ENCODE peak calls at places on chromosomes 11 and 22, in eight cellular contexts. V is thoracic aorta; J is Panc1; E is aorta; C is activated CD8-positive, alpha-beta T cell treated with anti-CD3 and anti-CD28 coated beads for 36 hours; O is posterior vena cava; W is HEK293T; K is effector CD4-positive, alpha-beta T cell. Z is an unnamed sample.

GRCh38 chr11:85725510-85726258 is 39.7 kb upstream of the CCDC89 start:
- DNase-seq in V (no peak), J (no peak), E (no peak), C (no peak), O (no peak), W (no peak), K (no peak), Z (no peak)

GRCh38 chr11:67563354-67564114 is 20.1 kb upstream of the GSTP1 start:
- DNase-seq in V (peak), J (peak), E (peak), C (no peak), O (peak), W (no peak), K (no peak), Z (no peak)

GRCh38 chr11:78622666-78623065 is 48.0 kb upstream of the NARS2 start:
- DNase-seq in V (no peak), J (no peak), E (no peak), C (no peak), O (no peak), W (no peak), K (no peak), Z (no peak)

GRCh38 chr11:131884461-131885073 is 514.2 kb downstream of the NTM start:
- DNase-seq in V (no peak), J (no peak), E (no peak), C (no peak), O (no peak), W (no peak), K (no peak), Z (no peak)

GRCh38 chr22:41822289-41823057 is 10.4 kb upstream of the SREBF2 start:
- DNase-seq in V (no peak), J (peak), E (no peak), C (peak), O (no peak), W (peak), K (peak), Z (no peak)

GRCh38 chr11:102914238-102915043 is 39.7 kb upstream of the MMP12 start:
- DNase-seq in V (no peak), J (peak), E (no peak), C (peak), O (no peak), W (peak), K (no peak), Z (no peak)

GRCh38 chr11:131073167-131073566 is 156.9 kb upstream of the SNX19 start:
- DNase-seq in V (no peak), J (no peak), E (no peak), C (no peak), O (no peak), W (no peak), K (no peak), Z (no peak)

GRCh38 chr11:18310800-18311340 is 11.1 kb downstream of the HPS5 start:
- DNase-seq in V (no peak), J (no peak), E (no peak), C (no peak), O (no peak), W (no peak), K (no peak), Z (no peak)

GRCh38 chr11:45238724-45239123 is 47.4 kb downstream of the SYT13 start:
- DNase-seq in V (no peak), J (no peak), E (no peak), C (no peak), O (no peak), W (no peak), K (no peak), Z (no peak)

GRCh38 chr11:78354741-78355705 is 62.6 kb downstream of the GAB2 start:
- DNase-seq in V (no peak), J (no peak), E (no peak), C (no peak), O (no peak), W (peak), K (no peak), Z (no peak)

GRCh38 chr22:24434472-24435322 is 7.3 kb downstream of the ADORA2A start:
- DNase-seq in V (no peak), J (no peak), E (no peak), C (peak), O (peak), W (no peak), K (peak), Z (peak)

GRCh38 chr11:48107188-48107704 is 109.4 kb upstream of the OR4B1 start:
- DNase-seq in V (no peak), J (no peak), E (no peak), C (peak), O (no peak), W (no peak), K (no peak), Z (no peak)

GRCh38 chr11:68673991-68674390 is 10.4 kb upstream of the GAL start:
- DNase-seq in V (no peak), J (no peak), E (no peak), C (no peak), O (peak), W (no peak), K (no peak), Z (no peak)

GRCh38 chr11:66015094-66015881 is 3.5 kb downstream of the CST6 start:
- DNase-seq in V (peak), J (no peak), E (peak), C (no peak), O (peak), W (no peak), K (no peak), Z (no peak)

GRCh38 chr22:22743128-22743760 is 98.8 kb downstream of the GGTLC2 start:
- DNase-seq in V (no peak), J (no peak), E (no peak), C (no peak), O (no peak), W (no peak), K (no peak), Z (no peak)